ENCODE peak calls at places on chromosomes 7 and 10, in four cellular contexts. One of them, this sample, is unnamed.
A peak's percentile ranks its signal among the peaks of the same experiment; 100 is the strongest.

GRCh38 chr10:71608863-71609768 is 110.5 kb downstream of the C10orf105 start:
- DNase-seq in HepG2: peak; percentile 54
- DNase-seq in A549: peak; percentile 63
- DNase-seq in K562: peak; percentile 92
- DNase-seq in this sample: peak; percentile 47

GRCh38 chr7:6403907-6404306 is 43.8 kb downstream of the DAGLB start:
- DNase-seq in K562: no peak
- DNase-seq in HepG2: no peak
- DNase-seq in A549: no peak
- DNase-seq in this sample: no peak

GRCh38 chr10:131075218-131075770 is 236.2 kb downstream of the TCERG1L start:
- DNase-seq in A549: no peak
- DNase-seq in K562: no peak
- DNase-seq in HepG2: no peak
- DNase-seq in this sample: no peak

GRCh38 chr10:109732254-109732653 is 191.1 kb downstream of the XPNPEP1 start:
- DNase-seq in HepG2: no peak
- DNase-seq in K562: no peak
- DNase-seq in A549: no peak
- DNase-seq in this sample: no peak

GRCh38 chr10:16271571-16271970 is 165.2 kb upstream of the PTER start:
- DNase-seq in A549: no peak
- DNase-seq in K562: no peak
- DNase-seq in HepG2: no peak
- DNase-seq in this sample: no peak

GRCh38 chr7:129652914-129653313 is 41.4 kb downstream of the NRF1 start:
- DNase-seq in K562: no peak
- DNase-seq in A549: no peak
- DNase-seq in HepG2: no peak
- DNase-seq in this sample: no peak

GRCh38 chr10:58063854-58064480 is 203.7 kb downstream of the IPMK start:
- DNase-seq in K562: no peak
- DNase-seq in A549: no peak
- DNase-seq in HepG2: no peak
- DNase-seq in this sample: no peak

GRCh38 chr7:151308791-151309190 is 32.8 kb upstream of the NUB1 start:
- DNase-seq in HepG2: no peak
- DNase-seq in K562: no peak
- DNase-seq in A549: no peak
- DNase-seq in this sample: no peak

GRCh38 chr10:102555781-102556328 is 52.1 kb downstream of the SUFU start:
- DNase-seq in K562: no peak
- DNase-seq in HepG2: no peak
- DNase-seq in A549: no peak
- DNase-seq in this sample: peak; percentile 88

GRCh38 chr7:4758791-4759190 is 16.6 kb upstream of the AP5Z1 start:
- DNase-seq in K562: no peak
- DNase-seq in HepG2: no peak
- DNase-seq in A549: no peak
- DNase-seq in this sample: no peak

GRCh38 chr10:109902992-109903947 is 20.0 kb downstream of the XPNPEP1 start:
- DNase-seq in K562: no peak
- DNase-seq in HepG2: no peak
- DNase-seq in A549: no peak
- DNase-seq in this sample: peak; percentile 59

GRCh38 chr10:43203491-43204393 is 63.1 kb downstream of the RASGEF1A start:
- DNase-seq in HepG2: no peak
- DNase-seq in A549: no peak
- DNase-seq in K562: peak; percentile 86
- DNase-seq in this sample: no peak

GRCh38 chr10:131737543-131738395 is 163.0 kb upstream of the PPP2R2D start:
- DNase-seq in K562: no peak
- DNase-seq in HepG2: no peak
- DNase-seq in A549: no peak
- DNase-seq in this sample: no peak

GRCh38 chr10:89158446-89158845 is 48.7 kb downstream of the CH25H start:
- DNase-seq in K562: no peak
- DNase-seq in A549: no peak
- DNase-seq in HepG2: no peak
- DNase-seq in this sample: peak; percentile 31

GRCh38 chr10:43453266-43453831 is 16.4 kb downstream of the ZNF487 start:
- DNase-seq in HepG2: no peak
- DNase-seq in K562: no peak
- DNase-seq in A549: no peak
- DNase-seq in this sample: no peak

GRCh38 chr7:147978651-147979050 is 611.9 kb upstream of the C7orf33 start:
- DNase-seq in A549: no peak
- DNase-seq in HepG2: no peak
- DNase-seq in K562: no peak
- DNase-seq in this sample: no peak

GRCh38 chr7:142808802-142809583 is 38.2 kb downstream of the PRSS2 start:
- DNase-seq in K562: peak; percentile 78
- DNase-seq in A549: no peak
- DNase-seq in HepG2: no peak
- DNase-seq in this sample: peak; percentile 7

GRCh38 chr10:70132098-70133029 is at the start of gene AIFM2:
- DNase-seq in HepG2: peak; percentile 80
- DNase-seq in K562: peak; percentile 85
- DNase-seq in A549: peak; percentile 92
- DNase-seq in this sample: peak; percentile 61

GRCh38 chr7:157561523-157561785 is 224.7 kb downstream of the DNAJB6 start:
- DNase-seq in A549: no peak
- DNase-seq in HepG2: no peak
- DNase-seq in K562: no peak
- DNase-seq in this sample: no peak

GRCh38 chr7:148588891-148589215 is 1.7 kb upstream of the C7orf33 start:
- DNase-seq in A549: no peak
- DNase-seq in HepG2: no peak
- DNase-seq in K562: no peak
- DNase-seq in this sample: no peak

GRCh38 chr7:92609921-92610518 is 19.8 kb upstream of the FAM133B start:
- DNase-seq in K562: peak; percentile 42
- DNase-seq in A549: no peak
- DNase-seq in HepG2: no peak
- DNase-seq in this sample: peak; percentile 37

GRCh38 chr10:45420453-45421192 is 46.6 kb downstream of the ALOX5 start:
- DNase-seq in HepG2: no peak
- DNase-seq in K562: no peak
- DNase-seq in A549: no peak
- DNase-seq in this sample: peak; percentile 52

GRCh38 chr10:71684356-71685173 is 35.0 kb downstream of the C10orf105 start:
- DNase-seq in HepG2: no peak
- DNase-seq in A549: no peak
- DNase-seq in K562: peak; percentile 92
- DNase-seq in this sample: no peak

GRCh38 chr10:92544296-92544695 is 29.6 kb downstream of the IDE start:
- DNase-seq in A549: no peak
- DNase-seq in K562: peak; percentile 29
- DNase-seq in HepG2: no peak
- DNase-seq in this sample: peak; percentile 48

GRCh38 chr7:158564648-158565005 is 23.0 kb downstream of the PTPRN2 start:
- DNase-seq in K562: no peak
- DNase-seq in HepG2: no peak
- DNase-seq in A549: no peak
- DNase-seq in this sample: no peak

GRCh38 chr10:70714245-70714644 is 41.9 kb downstream of the ADAMTS14 start:
- DNase-seq in A549: no peak
- DNase-seq in K562: no peak
- DNase-seq in HepG2: no peak
- DNase-seq in this sample: no peak

GRCh38 chr10:67809107-67809506 is 28.9 kb downstream of the DNAJC12 start:
- DNase-seq in HepG2: no peak
- DNase-seq in K562: no peak
- DNase-seq in A549: no peak
- DNase-seq in this sample: no peak

DNA sequence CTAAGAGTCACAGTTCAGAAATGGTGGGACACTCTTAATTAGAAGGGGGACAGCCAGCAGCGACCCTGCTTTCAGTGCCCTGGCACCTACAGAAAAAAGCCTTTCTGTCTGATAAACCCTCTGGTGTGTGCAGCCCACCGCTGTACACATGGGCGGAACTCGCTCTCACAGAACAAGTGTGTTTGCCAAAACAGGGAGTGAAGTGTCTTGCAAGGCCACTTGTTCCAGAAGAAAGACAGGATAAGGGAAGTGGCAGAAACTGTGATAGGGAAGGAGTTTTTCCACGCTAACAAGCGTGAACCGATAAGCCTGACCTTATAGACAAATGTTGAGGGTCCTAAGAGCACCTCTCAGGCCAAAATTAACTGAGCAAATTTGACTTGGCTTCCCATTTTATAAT is 203.7 kb upstream of the TCF7L2 start:
- DNase-seq in K562: no peak
- DNase-seq in HepG2: no peak
- DNase-seq in A549: no peak
- DNase-seq in this sample: no peak
- TF ChIP-seq MAZ in K562: no peak
- TF ChIP-seq MAZ in HepG2: no peak
- TF ChIP-seq MAZ in A549: no peak
- TF ChIP-seq MAZ in this sample: no peak

GRCh38 chr7:38224392-38224791 is 46.3 kb downstream of the STARD3NL start:
- DNase-seq in A549: no peak
- DNase-seq in HepG2: no peak
- DNase-seq in K562: no peak
- DNase-seq in this sample: peak; percentile 25

GRCh38 chr7:38232475-38233366 is 40.7 kb downstream of the TARP start:
- DNase-seq in A549: no peak
- DNase-seq in HepG2: no peak
- DNase-seq in K562: peak; percentile 18
- DNase-seq in this sample: peak; percentile 10

DNA sequence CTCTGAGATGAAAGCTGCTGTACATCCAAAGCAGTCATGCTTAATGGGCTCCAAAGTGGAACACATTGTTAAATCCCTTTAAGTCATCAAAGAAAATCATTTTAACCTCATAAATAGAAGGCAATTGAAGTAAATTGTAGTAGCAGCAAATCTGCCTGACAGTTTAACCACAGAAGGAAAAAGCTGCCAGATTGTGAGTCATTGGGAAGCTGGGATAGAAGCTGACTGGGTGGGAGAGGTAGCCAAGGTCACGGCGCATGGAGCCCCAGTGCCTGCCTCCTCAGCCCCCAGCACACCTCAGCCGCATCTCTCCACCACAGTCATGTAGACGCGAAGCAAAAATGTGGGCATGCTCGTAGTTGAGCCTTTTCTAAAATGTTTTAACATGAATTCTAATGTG is 44.0 kb downstream of the TARP start:
- DNase-seq in A549: no peak
- DNase-seq in HepG2: no peak
- DNase-seq in K562: no peak
- DNase-seq in this sample: peak; percentile 62
- TF ChIP-seq MAZ in A549: no peak
- TF ChIP-seq MAZ in HepG2: no peak
- TF ChIP-seq MAZ in K562: no peak
- TF ChIP-seq MAZ in this sample: no peak

GRCh38 chr10:3861785-3862184 is 76.8 kb upstream of the KLF6 start:
- DNase-seq in K562: no peak
- DNase-seq in HepG2: no peak
- DNase-seq in A549: no peak
- DNase-seq in this sample: no peak
- TF ChIP-seq MAZ in K562: no peak
- TF ChIP-seq MAZ in HepG2: no peak
- TF ChIP-seq MAZ in A549: no peak
- TF ChIP-seq MAZ in this sample: no peak

GRCh38 chr10:46547331-46547880 is 9.1 kb downstream of the GPRIN2 start:
- DNase-seq in HepG2: no peak
- DNase-seq in A549: no peak
- DNase-seq in K562: no peak
- DNase-seq in this sample: no peak

GRCh38 chr10:46543379-46544014 is 13.0 kb downstream of the GPRIN2 start:
- DNase-seq in HepG2: no peak
- DNase-seq in A549: no peak
- DNase-seq in K562: no peak
- DNase-seq in this sample: no peak

GRCh38 chr10:46545861-46546590 is 10.4 kb downstream of the GPRIN2 start:
- DNase-seq in HepG2: no peak
- DNase-seq in K562: no peak
- DNase-seq in A549: peak; percentile 32
- DNase-seq in this sample: no peak

GRCh38 chr10:46546591-46547330 is 9.7 kb downstream of the GPRIN2 start:
- DNase-seq in HepG2: no peak
- DNase-seq in A549: no peak
- DNase-seq in K562: no peak
- DNase-seq in this sample: no peak

DNA sequence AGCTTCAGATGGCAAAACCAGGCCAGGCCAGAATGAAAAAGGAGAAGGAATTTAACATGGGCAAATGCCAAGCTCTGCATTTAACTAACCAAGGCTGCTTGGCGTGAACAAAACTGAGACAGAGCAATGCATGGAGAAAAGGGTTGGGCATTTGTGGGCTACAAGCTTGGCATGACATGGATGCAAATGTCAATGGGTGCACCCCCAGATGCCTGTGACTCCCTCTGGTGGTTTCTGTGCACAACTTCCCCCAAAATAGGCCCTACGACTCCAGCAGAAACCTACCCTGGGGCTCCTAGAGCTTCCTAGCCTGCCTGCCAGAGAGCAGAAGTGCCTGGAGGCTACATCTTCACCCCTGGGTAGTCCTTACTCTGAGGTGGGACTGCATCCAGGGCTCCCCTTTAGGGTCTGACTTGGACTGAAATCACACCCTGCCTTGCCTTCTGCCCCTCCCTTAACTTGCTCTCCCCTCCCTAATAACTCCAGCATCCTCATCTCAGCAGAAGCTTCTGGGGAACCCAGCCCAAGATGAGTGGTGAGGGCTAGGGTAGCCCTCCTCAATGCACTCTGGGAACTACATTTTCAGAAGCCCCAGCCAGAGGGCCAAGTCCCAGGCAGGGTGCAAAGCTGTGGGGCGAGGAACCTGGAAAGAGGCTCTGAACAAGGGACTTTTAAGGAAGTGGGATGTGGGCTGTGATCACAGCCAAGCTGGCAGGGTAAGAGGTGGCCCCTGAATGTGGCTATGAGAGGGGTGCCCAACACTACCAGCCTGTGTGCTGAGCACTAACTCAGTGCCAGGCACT is 11.3 kb downstream of the GPRIN2 start:
- DNase-seq in K562: peak; percentile 50
- DNase-seq in HepG2: no peak
- DNase-seq in A549: peak; percentile 89
- DNase-seq in this sample: no peak
- TF ChIP-seq MAZ in K562: no peak
- TF ChIP-seq MAZ in HepG2: no peak
- TF ChIP-seq MAZ in A549: no peak
- TF ChIP-seq MAZ in this sample: no peak

DNA sequence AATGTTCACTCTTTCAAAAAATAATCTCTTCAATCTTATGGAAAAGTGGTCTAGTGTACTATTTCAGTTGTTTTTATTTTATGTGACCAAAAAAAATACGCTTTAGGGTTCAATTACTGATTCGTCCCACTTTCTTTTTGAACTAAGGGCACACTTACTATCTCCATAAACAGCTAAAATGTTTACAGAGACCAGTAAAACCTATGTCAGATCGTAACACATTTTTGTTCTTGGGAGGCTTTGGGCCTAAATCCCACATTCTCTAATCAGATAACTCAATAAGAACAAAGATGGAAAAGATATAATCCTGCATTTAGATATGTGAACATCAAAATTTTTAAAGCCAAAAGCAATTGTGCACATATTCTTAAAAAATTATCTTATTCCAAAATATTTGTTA is 29.8 kb upstream of the EPC1 start:
- DNase-seq in A549: no peak
- DNase-seq in HepG2: no peak
- DNase-seq in K562: no peak
- DNase-seq in this sample: no peak
- TF ChIP-seq MAZ in A549: no peak
- TF ChIP-seq MAZ in HepG2: no peak
- TF ChIP-seq MAZ in K562: no peak
- TF ChIP-seq MAZ in this sample: no peak

This sample was measured in IMR-90.